ENCODE peak calls at places on chromosomes 13 and 19, in seven cellular contexts. One of them, this sample, is unnamed.

GRCh38 chr13:95644611-95645052 is at the start of gene DZIP1:
- DNase-seq in stimulated activated CD4-positive, alpha-beta T cell treated with anti-CD3 and anti-CD28 coated beads, Interleukin-1b, Interleukin-23, amount 100 ng/mL, for 1 hour: no peak
- DNase-seq in COR-L47: peak
- DNase-seq in DMS79 treated with DMSO at 0.1 percent for 48 hours: peak
- DNase-seq in NCI-H1694: peak
- DNase-seq in T-helper 1 cell: no peak
- DNase-seq in left lung: peak
- DNase-seq in this sample: peak

GRCh38 chr13:48412881-48413351 is at the start of gene LPAR6:
- DNase-seq in stimulated activated CD4-positive, alpha-beta T cell treated with anti-CD3 and anti-CD28 coated beads, Interleukin-1b, Interleukin-23, amount 100 ng/mL, for 1 hour: no peak
- DNase-seq in COR-L47: no peak
- DNase-seq in DMS79 treated with DMSO at 0.1 percent for 48 hours: no peak
- DNase-seq in NCI-H1694: no peak
- DNase-seq in T-helper 1 cell: peak
- DNase-seq in left lung: no peak
- DNase-seq in this sample: no peak

GRCh38 chr13:50082426-50083283 is 67.4 kb downstream of the KCNRG start:
- DNase-seq in stimulated activated CD4-positive, alpha-beta T cell treated with anti-CD3 and anti-CD28 coated beads, Interleukin-1b, Interleukin-23, amount 100 ng/mL, for 1 hour: peak
- DNase-seq in COR-L47: peak
- DNase-seq in DMS79 treated with DMSO at 0.1 percent for 48 hours: peak
- DNase-seq in NCI-H1694: peak
- DNase-seq in T-helper 1 cell: peak
- DNase-seq in left lung: peak
- DNase-seq in this sample: no peak

GRCh38 chr19:40623403-40624239 is 22.5 kb downstream of the LTBP4 start:
- DNase-seq in stimulated activated CD4-positive, alpha-beta T cell treated with anti-CD3 and anti-CD28 coated beads, Interleukin-1b, Interleukin-23, amount 100 ng/mL, for 1 hour: no peak
- DNase-seq in COR-L47: peak
- DNase-seq in DMS79 treated with DMSO at 0.1 percent for 48 hours: no peak
- DNase-seq in NCI-H1694: no peak
- DNase-seq in T-helper 1 cell: no peak
- DNase-seq in left lung: no peak
- DNase-seq in this sample: no peak

GRCh38 chr13:51645154-51645650 is 60.9 kb downstream of the WDFY2 start:
- DNase-seq in stimulated activated CD4-positive, alpha-beta T cell treated with anti-CD3 and anti-CD28 coated beads, Interleukin-1b, Interleukin-23, amount 100 ng/mL, for 1 hour: no peak
- DNase-seq in COR-L47: no peak
- DNase-seq in DMS79 treated with DMSO at 0.1 percent for 48 hours: no peak
- DNase-seq in NCI-H1694: no peak
- DNase-seq in T-helper 1 cell: peak
- DNase-seq in left lung: no peak
- DNase-seq in this sample: no peak

GRCh38 chr13:112859817-112860190 is 109.2 kb upstream of the MCF2L start:
- DNase-seq in stimulated activated CD4-positive, alpha-beta T cell treated with anti-CD3 and anti-CD28 coated beads, Interleukin-1b, Interleukin-23, amount 100 ng/mL, for 1 hour: no peak
- DNase-seq in COR-L47: no peak
- DNase-seq in DMS79 treated with DMSO at 0.1 percent for 48 hours: peak
- DNase-seq in NCI-H1694: no peak
- DNase-seq in T-helper 1 cell: no peak
- DNase-seq in left lung: no peak
- DNase-seq in this sample: no peak

GRCh38 chr13:42760949-42761348 is 20.4 kb upstream of the FAM216B start:
- DNase-seq in stimulated activated CD4-positive, alpha-beta T cell treated with anti-CD3 and anti-CD28 coated beads, Interleukin-1b, Interleukin-23, amount 100 ng/mL, for 1 hour: no peak
- DNase-seq in COR-L47: no peak
- DNase-seq in DMS79 treated with DMSO at 0.1 percent for 48 hours: no peak
- DNase-seq in NCI-H1694: no peak
- DNase-seq in T-helper 1 cell: no peak
- DNase-seq in left lung: no peak
- DNase-seq in this sample: no peak

GRCh38 chr13:23748591-23748990 is 140.6 kb downstream of the MIPEP start:
- DNase-seq in stimulated activated CD4-positive, alpha-beta T cell treated with anti-CD3 and anti-CD28 coated beads, Interleukin-1b, Interleukin-23, amount 100 ng/mL, for 1 hour: no peak
- DNase-seq in COR-L47: no peak
- DNase-seq in DMS79 treated with DMSO at 0.1 percent for 48 hours: no peak
- DNase-seq in NCI-H1694: no peak
- DNase-seq in T-helper 1 cell: no peak
- DNase-seq in left lung: no peak
- DNase-seq in this sample: no peak

GRCh38 chr19:6103217-6103644 is 7.1 kb downstream of the RFX2 start:
- DNase-seq in stimulated activated CD4-positive, alpha-beta T cell treated with anti-CD3 and anti-CD28 coated beads, Interleukin-1b, Interleukin-23, amount 100 ng/mL, for 1 hour: no peak
- DNase-seq in COR-L47: no peak
- DNase-seq in DMS79 treated with DMSO at 0.1 percent for 48 hours: no peak
- DNase-seq in NCI-H1694: no peak
- DNase-seq in T-helper 1 cell: no peak
- DNase-seq in left lung: peak
- DNase-seq in this sample: peak

GRCh38 chr13:30466841-30467252 is 1.1 kb upstream of the HMGB1 start:
- DNase-seq in stimulated activated CD4-positive, alpha-beta T cell treated with anti-CD3 and anti-CD28 coated beads, Interleukin-1b, Interleukin-23, amount 100 ng/mL, for 1 hour: no peak
- DNase-seq in COR-L47: peak
- DNase-seq in DMS79 treated with DMSO at 0.1 percent for 48 hours: no peak
- DNase-seq in NCI-H1694: no peak
- DNase-seq in T-helper 1 cell: no peak
- DNase-seq in left lung: no peak
- DNase-seq in this sample: no peak

GRCh38 chr13:90591927-90592268 is 755.6 kb upstream of the MIR17HG start:
- DNase-seq in stimulated activated CD4-positive, alpha-beta T cell treated with anti-CD3 and anti-CD28 coated beads, Interleukin-1b, Interleukin-23, amount 100 ng/mL, for 1 hour: no peak
- DNase-seq in COR-L47: no peak
- DNase-seq in DMS79 treated with DMSO at 0.1 percent for 48 hours: no peak
- DNase-seq in NCI-H1694: no peak
- DNase-seq in T-helper 1 cell: no peak
- DNase-seq in left lung: no peak
- DNase-seq in this sample: no peak

GRCh38 chr13:33326246-33326645 is 40.7 kb upstream of the STARD13 start:
- DNase-seq in stimulated activated CD4-positive, alpha-beta T cell treated with anti-CD3 and anti-CD28 coated beads, Interleukin-1b, Interleukin-23, amount 100 ng/mL, for 1 hour: no peak
- DNase-seq in COR-L47: no peak
- DNase-seq in DMS79 treated with DMSO at 0.1 percent for 48 hours: no peak
- DNase-seq in NCI-H1694: no peak
- DNase-seq in T-helper 1 cell: no peak
- DNase-seq in left lung: no peak
- DNase-seq in this sample: no peak

GRCh38 chr13:38046049-38046376 is 176.4 kb upstream of the TRPC4 start:
- DNase-seq in stimulated activated CD4-positive, alpha-beta T cell treated with anti-CD3 and anti-CD28 coated beads, Interleukin-1b, Interleukin-23, amount 100 ng/mL, for 1 hour: no peak
- DNase-seq in COR-L47: no peak
- DNase-seq in DMS79 treated with DMSO at 0.1 percent for 48 hours: no peak
- DNase-seq in NCI-H1694: no peak
- DNase-seq in T-helper 1 cell: no peak
- DNase-seq in left lung: no peak
- DNase-seq in this sample: no peak

GRCh38 chr13:77810891-77811290 is 107.7 kb downstream of the EDNRB start:
- DNase-seq in stimulated activated CD4-positive, alpha-beta T cell treated with anti-CD3 and anti-CD28 coated beads, Interleukin-1b, Interleukin-23, amount 100 ng/mL, for 1 hour: no peak
- DNase-seq in COR-L47: no peak
- DNase-seq in DMS79 treated with DMSO at 0.1 percent for 48 hours: no peak
- DNase-seq in NCI-H1694: no peak
- DNase-seq in T-helper 1 cell: no peak
- DNase-seq in left lung: no peak
- DNase-seq in this sample: no peak

GRCh38 chr13:111630411-111630810 is 310.0 kb downstream of the TEX29 start:
- DNase-seq in stimulated activated CD4-positive, alpha-beta T cell treated with anti-CD3 and anti-CD28 coated beads, Interleukin-1b, Interleukin-23, amount 100 ng/mL, for 1 hour: no peak
- DNase-seq in COR-L47: no peak
- DNase-seq in DMS79 treated with DMSO at 0.1 percent for 48 hours: no peak
- DNase-seq in NCI-H1694: no peak
- DNase-seq in T-helper 1 cell: no peak
- DNase-seq in left lung: no peak
- DNase-seq in this sample: no peak

GRCh38 chr13:105370011-105370645 is 1165.3 kb downstream of the EFNB2 start:
- DNase-seq in stimulated activated CD4-positive, alpha-beta T cell treated with anti-CD3 and anti-CD28 coated beads, Interleukin-1b, Interleukin-23, amount 100 ng/mL, for 1 hour: no peak
- DNase-seq in COR-L47: no peak
- DNase-seq in DMS79 treated with DMSO at 0.1 percent for 48 hours: no peak
- DNase-seq in NCI-H1694: no peak
- DNase-seq in T-helper 1 cell: no peak
- DNase-seq in left lung: no peak
- DNase-seq in this sample: no peak